ENCODE peak calls at places on chromosomes 11 and 22, in eight cellular contexts. C is lower lobe of right lung, M is mucosa of descending colon, N is psoas muscle, P is thoracic aorta, E is fibroblast of lung, S is neural progenitor cell, Z is body of pancreas. U is an unnamed sample.

GRCh38 chr11:108498816-108499408 is 728 bp upstream of the POGLUT3 start:
- DNase-seq in M (peak; percentile 10), Z (no peak), E (no peak), P (no peak), C (no peak), S (no peak), N (peak; percentile 7), U (no peak)

GRCh38 chr11:31487848-31488247 is 21.6 kb downstream of the IMMP1L start:
- DNase-seq in M (peak; percentile 20), C (no peak), E (peak; percentile 66), S (peak; percentile 41), P (no peak), N (no peak), Z (peak; percentile 21), U (peak; percentile 43)

GRCh38 chr11:26992031-26992541 is 1.8 kb upstream of the FIBIN start:
- DNase-seq in E (peak; percentile 91), N (no peak), Z (no peak), M (no peak), S (no peak), C (no peak), P (no peak), U (no peak)

GRCh38 chr11:133127746-133128145 is 404.6 kb downstream of the OPCML start:
- DNase-seq in N (no peak), M (no peak), C (no peak), S (no peak), Z (no peak), E (no peak), P (no peak), U (no peak)

GRCh38 chr11:107821199-107821926 is 37.2 kb downstream of the SLC35F2 start:
- DNase-seq in C (no peak), N (no peak), Z (no peak), E (peak; percentile 75), M (no peak), S (no peak), P (no peak), U (no peak)

GRCh38 chr22:39524753-39525657 is 4.6 kb downstream of the ATF4 start:
- DNase-seq in C (peak; percentile 40), P (no peak), S (no peak), M (no peak), E (no peak), N (no peak), Z (no peak), U (no peak)

GRCh38 chr11:2097356-2097997 is 41.7 kb downstream of the IGF2 start:
- DNase-seq in M (peak; percentile 31), N (peak; percentile 71), C (peak; percentile 62), E (peak; percentile 76), S (peak; percentile 92), Z (peak; percentile 49), P (no peak), U (no peak)

GRCh38 chr11:83157755-83158473 is 983 bp downstream of the PCF11 start:
- DNase-seq in Z (peak; percentile 69), P (peak; percentile 6), E (peak; percentile 49), S (peak; percentile 62), N (peak; percentile 48), C (peak; percentile 61), M (peak; percentile 70), U (no peak)

GRCh38 chr11:73387594-73388021 is 11.4 kb downstream of the RELT start:
- DNase-seq in P (no peak), Z (no peak), E (no peak), N (peak; percentile 70), M (no peak), C (peak; percentile 53), S (peak; percentile 50), U (no peak)

GRCh38 chr11:72578991-72579815 is 95.0 kb downstream of the PDE2A start:
- DNase-seq in Z (no peak), P (no peak), E (no peak), N (no peak), S (no peak), C (peak; percentile 11), M (no peak), U (no peak)

GRCh38 chr11:68311155-68312116 is 955 bp upstream of the LRP5 start:
- DNase-seq in Z (peak; percentile 44), E (no peak), N (no peak), S (no peak), M (no peak), C (no peak), P (no peak), U (no peak)

GRCh38 chr11:112628676-112629075 is 332.5 kb upstream of the NCAM1 start:
- DNase-seq in N (no peak), C (no peak), M (no peak), S (no peak), P (no peak), Z (no peak), E (peak; percentile 73), U (no peak)

GRCh38 chr11:42958635-42959034 is 353.2 kb upstream of the API5 start:
- DNase-seq in Z (no peak), C (no peak), S (no peak), M (no peak), N (no peak), P (no peak), E (no peak), U (no peak)

GRCh38 chr11:74783241-74783871 is 34.7 kb downstream of the RNF169 start:
- DNase-seq in Z (no peak), N (no peak), M (peak; percentile 27), C (no peak), P (no peak), S (no peak), E (peak; percentile 83), U (no peak)

GRCh38 chr11:72425053-72425980 is 9.0 kb downstream of the CLPB start:
- DNase-seq in N (no peak), S (no peak), Z (peak; percentile 51), P (no peak), M (no peak), C (no peak), E (no peak), U (no peak)

GRCh38 chr11:68844376-68844775 is 2.7 kb upstream of the CPT1A start:
- DNase-seq in P (no peak), C (no peak), M (no peak), E (no peak), S (no peak), Z (no peak), N (no peak), U (no peak)

GRCh38 chr22:35564975-35565867 is 24.6 kb downstream of the RASD2 start:
- DNase-seq in M (no peak), N (no peak), E (peak; percentile 80), Z (no peak), C (no peak), S (no peak), P (no peak), U (no peak)

DNA sequence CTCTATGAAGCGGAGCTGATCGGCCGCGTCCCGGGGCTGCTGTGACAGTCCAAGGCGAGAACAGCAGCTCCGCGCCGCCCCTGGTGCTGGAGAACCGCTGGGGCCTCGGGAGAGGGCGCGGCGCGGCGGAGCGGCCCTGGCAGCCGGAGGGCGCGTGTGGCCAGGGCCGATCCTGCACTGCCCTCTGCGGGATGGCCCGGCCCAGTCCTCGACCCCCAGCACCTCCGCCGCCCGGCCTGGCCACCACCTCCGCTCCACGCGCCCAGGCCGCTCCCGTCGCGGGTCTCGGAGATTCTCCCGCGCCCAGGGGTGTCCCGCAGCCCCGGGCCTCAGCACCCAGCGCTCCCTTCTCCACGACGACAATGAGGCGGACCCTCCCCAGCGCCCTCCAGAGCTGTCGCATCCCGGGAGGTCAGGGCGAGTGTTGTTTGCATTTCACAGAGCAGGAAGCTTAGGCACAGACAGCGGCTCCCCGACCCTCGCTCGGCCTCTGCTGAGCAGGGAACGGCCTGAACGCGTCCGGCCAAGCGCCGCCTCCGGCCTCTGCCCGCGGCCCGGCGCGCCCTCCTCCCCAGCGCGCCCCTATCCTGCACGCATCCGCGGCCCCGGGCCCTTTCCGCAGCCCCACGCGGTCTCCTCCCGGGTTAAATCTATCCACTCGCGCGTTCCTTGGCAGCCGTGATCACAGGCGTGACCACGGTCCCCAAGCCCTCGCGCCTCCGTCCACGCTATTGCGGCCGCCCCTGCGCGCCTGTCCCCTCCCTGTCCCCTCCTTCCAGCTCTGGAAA is 109.7 kb downstream of the WNT7B start:
- DNase-seq in C (peak; percentile 63), M (no peak), N (no peak), E (no peak), P (no peak), Z (peak; percentile 29), S (peak; percentile 83), U (no peak)
- H3K4me3 ChIP-seq in C (peak overlapping the region; percentile 32), M (no peak overlapping the region), N (peak overlapping the region; percentile 37), E (peak overlapping the region; percentile 28), P (peak overlapping the region; percentile 50), Z (no peak overlapping the region), S (peak overlapping the region; percentile 54), U (no peak overlapping the region)

GRCh38 chr11:117145393-117145761 is 1.3 kb downstream of the PAFAH1B2 start:
- DNase-seq in S (peak; percentile 47), E (peak; percentile 56), N (no peak), M (peak; percentile 26), Z (peak; percentile 21), P (no peak), C (no peak), U (no peak)
- TF ChIP-seq CTCF in S (peak; percentile 27), E (peak; percentile 23), N (no peak), M (no peak), Z (peak; percentile 5), P (no peak), C (no peak), U (peak; percentile 32)

DNA sequence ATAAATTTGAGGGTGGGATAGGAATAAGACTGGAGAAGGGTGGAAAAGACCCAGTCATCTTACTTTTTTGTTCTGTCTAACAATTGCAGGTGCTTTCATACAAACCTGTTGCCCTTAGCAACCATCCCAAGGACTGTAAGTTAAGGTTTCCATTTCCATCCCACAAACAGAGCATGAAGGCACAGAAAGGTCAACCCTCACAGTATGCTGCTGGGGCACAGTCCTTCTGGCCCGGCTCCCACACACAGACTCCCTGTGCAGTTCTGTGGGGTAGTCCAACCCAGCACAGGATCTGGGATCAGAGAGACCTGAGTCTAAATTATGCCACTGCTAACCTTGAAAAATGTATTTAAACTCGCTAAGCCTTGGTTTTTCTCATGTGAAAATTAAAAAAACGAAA is 38.4 kb upstream of the ETS1 start:
- DNase-seq in Z (no peak), M (no peak), C (no peak), E (no peak), S (no peak), N (no peak), P (no peak), U (no peak)
- H3K4me3 ChIP-seq in Z (no peak overlapping the region), M (no peak overlapping the region), C (no peak overlapping the region), E (no peak overlapping the region), S (no peak overlapping the region), N (no peak overlapping the region), P (no peak overlapping the region), U (no peak overlapping the region)

GRCh38 chr22:28538922-28539321 is 140.7 kb downstream of the TTC28 start:
- DNase-seq in P (no peak), S (no peak), Z (no peak), N (no peak), C (no peak), E (no peak), M (no peak), U (no peak)

GRCh38 chr22:28544431-28544868 is 135.2 kb downstream of the TTC28 start:
- DNase-seq in Z (no peak), E (peak; percentile 9), S (no peak), C (no peak), M (no peak), P (no peak), N (no peak), U (no peak)

GRCh38 chr22:28541137-28541536 is 138.5 kb downstream of the TTC28 start:
- DNase-seq in S (peak; percentile 76), E (no peak), M (no peak), Z (no peak), P (no peak), N (no peak), C (no peak), U (no peak)

GRCh38 chr22:28547132-28547842 is 132.4 kb downstream of the TTC28 start:
- DNase-seq in P (no peak), M (no peak), S (no peak), Z (no peak), E (peak; percentile 88), C (no peak), N (no peak), U (no peak)

GRCh38 chr22:28542980-28543621 is 136.5 kb downstream of the TTC28 start:
- DNase-seq in S (no peak), M (no peak), N (no peak), P (no peak), E (no peak), C (no peak), Z (no peak), U (no peak)
- TF ChIP-seq CTCF in S (no peak), M (no peak), N (no peak), P (no peak), E (no peak), C (no peak), Z (no peak), U (no peak)

U was measured in LNCaP clone FGC.